ENCODE peak calls at places on chromosomes 7 and 10, in five cellular contexts. E is tibial nerve, Q is activated T-cell treated with anti-CD3 and anti-CD28 coated beads for 24 hours, B is NCI-H2081, X is HepG2. K is an unnamed sample.

GRCh38 chr10:109282510-109282909 is 640.8 kb downstream of the XPNPEP1 start:
- DNase-seq in E (no peak), Q (no peak), B (no peak), X (no peak), K (no peak)

GRCh38 chr10:60962946-60963345 is 19.0 kb upstream of the RHOBTB1 start:
- DNase-seq in E (no peak), Q (no peak), B (no peak), X (no peak), K (no peak)

GRCh38 chr10:104233817-104234216 is 1.7 kb upstream of the CFAP43 start:
- DNase-seq in E (no peak), Q (no peak), B (no peak), X (peak; percentile 25), K (no peak)

GRCh38 chr7:138649506-138649905 is 51.7 kb downstream of the SVOPL start:
- DNase-seq in E (no peak), Q (no peak), B (no peak), X (no peak), K (peak; percentile 36)

GRCh38 chr7:42449431-42449830 is 212.4 kb upstream of the GLI3 start:
- DNase-seq in E (no peak), Q (no peak), B (no peak), X (no peak), K (no peak)

GRCh38 chr7:9013940-9014339 is 580.5 kb downstream of the NXPH1 start:
- DNase-seq in E (no peak), Q (no peak), B (no peak), X (no peak), K (no peak)

GRCh38 chr7:90804370-90804769 is 208.2 kb downstream of the CDK14 start:
- DNase-seq in E (no peak), Q (no peak), B (no peak), X (no peak), K (peak; percentile 5)

GRCh38 chr10:8044331-8044907 is 10.1 kb upstream of the GATA3 start:
- DNase-seq in E (no peak), Q (no peak), B (no peak), X (no peak), K (no peak)

GRCh38 chr10:125808047-125808446 is 15.0 kb downstream of the UROS start:
- DNase-seq in E (no peak), Q (no peak), B (no peak), X (no peak), K (no peak)

GRCh38 chr7:91046322-91047088 is 217.7 kb upstream of the FZD1 start:
- DNase-seq in E (no peak), Q (no peak), B (no peak), X (no peak), K (no peak)

GRCh38 chr10:91487914-91488577 is 77.9 kb downstream of the HECTD2 start:
- DNase-seq in E (no peak), Q (no peak), B (no peak), X (no peak), K (no peak)

K was measured in epithelial cell of esophagus.